ENCODE peak calls at places on chromosomes 6 and 20, in ten cellular contexts. One of them, this sample, is unnamed.

GRCh38 chr6:19554356-19555225 is 282.6 kb upstream of the ID4 start:
- DNase-seq in heart left ventricle: no peak
- DNase-seq in prostate gland: no peak
- DNase-seq in stomach: no peak
- DNase-seq in tibial artery: no peak
- DNase-seq in OCI-LY7: no peak
- DNase-seq in endothelial cell of umbilical vein: no peak
- DNase-seq in mammary epithelial cell: peak; percentile 27
- DNase-seq in psoas muscle: no peak
- DNase-seq in IMR-90: no peak
- DNase-seq in this sample: no peak

GRCh38 chr20:57678340-57678739 is 31.5 kb downstream of the PMEPA1 start:
- DNase-seq in psoas muscle: no peak
- DNase-seq in heart left ventricle: no peak
- DNase-seq in IMR-90: no peak
- DNase-seq in prostate gland: no peak
- DNase-seq in endothelial cell of umbilical vein: no peak
- DNase-seq in OCI-LY7: peak; percentile 80
- DNase-seq in tibial artery: no peak
- DNase-seq in stomach: no peak
- DNase-seq in mammary epithelial cell: no peak
- DNase-seq in this sample: no peak

GRCh38 chr6:73515204-73516101 is 5.4 kb downstream of the EEF1A1 start:
- DNase-seq in endothelial cell of umbilical vein: peak; percentile 84
- DNase-seq in IMR-90: peak; percentile 88
- DNase-seq in prostate gland: peak; percentile 65
- DNase-seq in mammary epithelial cell: peak; percentile 59
- DNase-seq in OCI-LY7: peak; percentile 80
- DNase-seq in heart left ventricle: peak; percentile 54
- DNase-seq in psoas muscle: no peak
- DNase-seq in stomach: peak; percentile 48
- DNase-seq in tibial artery: peak; percentile 54
- DNase-seq in this sample: no peak

GRCh38 chr6:56399672-56400263 is 152.4 kb upstream of the COL21A1 start:
- DNase-seq in psoas muscle: no peak
- DNase-seq in prostate gland: no peak
- DNase-seq in stomach: no peak
- DNase-seq in tibial artery: no peak
- DNase-seq in endothelial cell of umbilical vein: no peak
- DNase-seq in IMR-90: no peak
- DNase-seq in OCI-LY7: no peak
- DNase-seq in mammary epithelial cell: no peak
- DNase-seq in heart left ventricle: no peak
- DNase-seq in this sample: no peak

GRCh38 chr6:39599996-39600395 is 125.2 kb downstream of the KIF6 start:
- DNase-seq in endothelial cell of umbilical vein: no peak
- DNase-seq in mammary epithelial cell: no peak
- DNase-seq in stomach: no peak
- DNase-seq in prostate gland: no peak
- DNase-seq in psoas muscle: no peak
- DNase-seq in heart left ventricle: no peak
- DNase-seq in IMR-90: no peak
- DNase-seq in tibial artery: no peak
- DNase-seq in OCI-LY7: no peak
- DNase-seq in this sample: no peak

GRCh38 chr6:113671440-113671839 is 185.7 kb upstream of the MARCKS start:
- DNase-seq in tibial artery: peak; percentile 31
- DNase-seq in OCI-LY7: no peak
- DNase-seq in endothelial cell of umbilical vein: no peak
- DNase-seq in psoas muscle: no peak
- DNase-seq in IMR-90: peak; percentile 56
- DNase-seq in prostate gland: no peak
- DNase-seq in stomach: no peak
- DNase-seq in heart left ventricle: no peak
- DNase-seq in mammary epithelial cell: no peak
- DNase-seq in this sample: no peak

GRCh38 chr6:18513253-18513798 is 126.2 kb downstream of the RNF144B start:
- DNase-seq in prostate gland: no peak
- DNase-seq in IMR-90: no peak
- DNase-seq in mammary epithelial cell: no peak
- DNase-seq in tibial artery: no peak
- DNase-seq in psoas muscle: no peak
- DNase-seq in OCI-LY7: no peak
- DNase-seq in heart left ventricle: no peak
- DNase-seq in endothelial cell of umbilical vein: no peak
- DNase-seq in stomach: no peak
- DNase-seq in this sample: no peak

GRCh38 chr6:1390805-1391511 is 1.6 kb downstream of the FOXF2 start:
- DNase-seq in prostate gland: no peak
- DNase-seq in heart left ventricle: no peak
- DNase-seq in psoas muscle: no peak
- DNase-seq in OCI-LY7: no peak
- DNase-seq in mammary epithelial cell: no peak
- DNase-seq in stomach: no peak
- DNase-seq in tibial artery: no peak
- DNase-seq in IMR-90: peak; percentile 63
- DNase-seq in endothelial cell of umbilical vein: no peak
- DNase-seq in this sample: no peak

DNA sequence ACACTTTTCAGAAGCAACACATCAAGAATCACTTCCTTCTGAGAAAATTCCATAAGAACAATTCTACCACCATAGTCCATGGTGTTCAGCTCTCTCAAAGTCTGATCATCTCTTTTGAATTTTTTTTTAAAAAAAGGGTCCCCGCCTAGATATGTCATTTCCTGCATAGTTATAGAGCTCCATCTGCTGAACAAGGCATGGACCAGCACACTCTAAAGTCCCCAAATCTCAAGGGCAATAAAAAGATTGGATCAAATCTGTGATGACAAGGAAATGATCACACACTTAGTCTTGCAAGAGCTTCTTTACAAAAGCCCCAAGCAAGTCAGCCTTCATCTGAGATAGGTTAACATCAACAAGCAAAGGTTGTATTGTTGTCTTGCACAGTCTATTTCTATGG is 100.7 kb upstream of the STMND1 start:
- DNase-seq in stomach: no peak
- DNase-seq in mammary epithelial cell: no peak
- DNase-seq in endothelial cell of umbilical vein: no peak
- DNase-seq in psoas muscle: no peak
- DNase-seq in IMR-90: peak; percentile 17
- DNase-seq in OCI-LY7: no peak
- DNase-seq in heart left ventricle: no peak
- DNase-seq in tibial artery: no peak
- DNase-seq in prostate gland: no peak
- DNase-seq in this sample: no peak
- TF ChIP-seq CTCF in stomach: no peak
- TF ChIP-seq CTCF in mammary epithelial cell: peak; percentile 19
- TF ChIP-seq CTCF in endothelial cell of umbilical vein: no peak
- TF ChIP-seq CTCF in psoas muscle: no peak
- TF ChIP-seq CTCF in IMR-90: peak; percentile 43
- TF ChIP-seq CTCF in OCI-LY7: no peak
- TF ChIP-seq CTCF in heart left ventricle: no peak
- TF ChIP-seq CTCF in tibial artery: no peak
- TF ChIP-seq CTCF in prostate gland: no peak
- TF ChIP-seq CTCF in this sample: no peak

GRCh38 chr20:2459981-2460751 is 10.4 kb downstream of the SNRPB start:
- DNase-seq in stomach: no peak
- DNase-seq in heart left ventricle: no peak
- DNase-seq in IMR-90: no peak
- DNase-seq in endothelial cell of umbilical vein: no peak
- DNase-seq in mammary epithelial cell: no peak
- DNase-seq in psoas muscle: no peak
- DNase-seq in prostate gland: no peak
- DNase-seq in tibial artery: no peak
- DNase-seq in OCI-LY7: no peak
- DNase-seq in this sample: no peak

GRCh38 chr20:2460752-2461424 is 9.7 kb downstream of the SNRPB start:
- DNase-seq in OCI-LY7: no peak
- DNase-seq in endothelial cell of umbilical vein: no peak
- DNase-seq in mammary epithelial cell: no peak
- DNase-seq in prostate gland: no peak
- DNase-seq in tibial artery: no peak
- DNase-seq in IMR-90: no peak
- DNase-seq in stomach: no peak
- DNase-seq in heart left ventricle: no peak
- DNase-seq in psoas muscle: no peak
- DNase-seq in this sample: no peak

GRCh38 chr20:2462484-2462883 is 8.1 kb downstream of the SNRPB start:
- DNase-seq in mammary epithelial cell: no peak
- DNase-seq in prostate gland: no peak
- DNase-seq in OCI-LY7: no peak
- DNase-seq in tibial artery: no peak
- DNase-seq in stomach: no peak
- DNase-seq in psoas muscle: no peak
- DNase-seq in heart left ventricle: no peak
- DNase-seq in endothelial cell of umbilical vein: no peak
- DNase-seq in IMR-90: no peak
- DNase-seq in this sample: no peak

GRCh38 chr20:2455771-2456497 is 14.7 kb downstream of the SNRPB start:
- DNase-seq in endothelial cell of umbilical vein: no peak
- DNase-seq in prostate gland: no peak
- DNase-seq in psoas muscle: no peak
- DNase-seq in OCI-LY7: no peak
- DNase-seq in stomach: no peak
- DNase-seq in heart left ventricle: no peak
- DNase-seq in tibial artery: no peak
- DNase-seq in IMR-90: no peak
- DNase-seq in mammary epithelial cell: no peak
- DNase-seq in this sample: no peak

GRCh38 chr20:2458919-2459499 is 11.6 kb downstream of the SNRPB start:
- DNase-seq in psoas muscle: no peak
- DNase-seq in mammary epithelial cell: no peak
- DNase-seq in endothelial cell of umbilical vein: no peak
- DNase-seq in OCI-LY7: no peak
- DNase-seq in prostate gland: no peak
- DNase-seq in tibial artery: no peak
- DNase-seq in stomach: no peak
- DNase-seq in heart left ventricle: no peak
- DNase-seq in IMR-90: no peak
- DNase-seq in this sample: no peak
- H3K36me3 ChIP-seq in psoas muscle: peaks cover 30% of the 10 kb centered on the region
- H3K36me3 ChIP-seq in mammary epithelial cell: peaks cover 39% of the 10 kb centered on the region
- H3K36me3 ChIP-seq in endothelial cell of umbilical vein: peaks cover 42% of the 10 kb centered on the region
- H3K36me3 ChIP-seq in OCI-LY7: peaks cover 71% of the 10 kb centered on the region
- H3K36me3 ChIP-seq in prostate gland: peaks cover 19% of the 10 kb centered on the region
- H3K36me3 ChIP-seq in tibial artery: peaks cover 42% of the 10 kb centered on the region
- H3K36me3 ChIP-seq in stomach: peaks cover 63% of the 10 kb centered on the region
- H3K36me3 ChIP-seq in heart left ventricle: peaks cover 28% of the 10 kb centered on the region
- H3K36me3 ChIP-seq in IMR-90: peaks cover 34% of the 10 kb centered on the region
- H3K36me3 ChIP-seq in this sample: peaks cover 17% of the 10 kb centered on the region

GRCh38 chr6:157270916-157271315 is 52.4 kb downstream of the TMEM242 start:
- DNase-seq in endothelial cell of umbilical vein: no peak
- DNase-seq in IMR-90: no peak
- DNase-seq in OCI-LY7: no peak
- DNase-seq in stomach: no peak
- DNase-seq in prostate gland: no peak
- DNase-seq in heart left ventricle: no peak
- DNase-seq in mammary epithelial cell: no peak
- DNase-seq in tibial artery: no peak
- DNase-seq in psoas muscle: no peak
- DNase-seq in this sample: no peak

GRCh38 chr6:157271441-157271840 is 51.9 kb downstream of the TMEM242 start:
- DNase-seq in tibial artery: no peak
- DNase-seq in prostate gland: no peak
- DNase-seq in mammary epithelial cell: no peak
- DNase-seq in heart left ventricle: no peak
- DNase-seq in stomach: no peak
- DNase-seq in OCI-LY7: no peak
- DNase-seq in IMR-90: no peak
- DNase-seq in psoas muscle: no peak
- DNase-seq in endothelial cell of umbilical vein: no peak
- DNase-seq in this sample: no peak

GRCh38 chr6:157269261-157269794 is 54.0 kb downstream of the TMEM242 start:
- DNase-seq in endothelial cell of umbilical vein: peak; percentile 94
- DNase-seq in prostate gland: peak; percentile 18
- DNase-seq in tibial artery: peak; percentile 62
- DNase-seq in psoas muscle: peak; percentile 78
- DNase-seq in mammary epithelial cell: peak; percentile 20
- DNase-seq in stomach: peak; percentile 55
- DNase-seq in heart left ventricle: peak; percentile 87
- DNase-seq in IMR-90: peak; percentile 60
- DNase-seq in OCI-LY7: no peak
- DNase-seq in this sample: peak; percentile 68

GRCh38 chr6:157268835-157269234 is 54.5 kb downstream of the TMEM242 start:
- DNase-seq in psoas muscle: no peak
- DNase-seq in IMR-90: no peak
- DNase-seq in tibial artery: peak; percentile 13
- DNase-seq in heart left ventricle: peak; percentile 54
- DNase-seq in prostate gland: no peak
- DNase-seq in stomach: no peak
- DNase-seq in mammary epithelial cell: no peak
- DNase-seq in endothelial cell of umbilical vein: no peak
- DNase-seq in OCI-LY7: no peak
- DNase-seq in this sample: no peak

GRCh38 chr6:157270308-157270707 is 53.0 kb downstream of the TMEM242 start:
- DNase-seq in psoas muscle: no peak
- DNase-seq in endothelial cell of umbilical vein: no peak
- DNase-seq in prostate gland: no peak
- DNase-seq in tibial artery: no peak
- DNase-seq in mammary epithelial cell: no peak
- DNase-seq in IMR-90: no peak
- DNase-seq in stomach: no peak
- DNase-seq in OCI-LY7: no peak
- DNase-seq in heart left ventricle: no peak
- DNase-seq in this sample: no peak
- H3K4me1 ChIP-seq in psoas muscle: peaks cover 16% of the 10 kb centered on the region
- H3K4me1 ChIP-seq in endothelial cell of umbilical vein: peaks cover 19% of the 10 kb centered on the region
- H3K4me1 ChIP-seq in prostate gland: peaks cover 4% of the 10 kb centered on the region
- H3K4me1 ChIP-seq in tibial artery: no peaks in the 10 kb centered on the region
- H3K4me1 ChIP-seq in mammary epithelial cell: peaks cover 7% of the 10 kb centered on the region
- H3K4me1 ChIP-seq in IMR-90: peaks cover 8% of the 10 kb centered on the region
- H3K4me1 ChIP-seq in stomach: peaks cover 24% of the 10 kb centered on the region
- H3K4me1 ChIP-seq in OCI-LY7: peaks cover 20% of the 10 kb centered on the region
- H3K4me1 ChIP-seq in heart left ventricle: peaks cover 5% of the 10 kb centered on the region
- H3K4me1 ChIP-seq in this sample: peaks cover 7% of the 10 kb centered on the region

GRCh38 chr20:62835931-62836861 is 19.3 kb downstream of the COL9A3 start:
- DNase-seq in endothelial cell of umbilical vein: no peak
- DNase-seq in prostate gland: no peak
- DNase-seq in heart left ventricle: no peak
- DNase-seq in IMR-90: peak; percentile 50
- DNase-seq in stomach: no peak
- DNase-seq in mammary epithelial cell: no peak
- DNase-seq in OCI-LY7: no peak
- DNase-seq in tibial artery: no peak
- DNase-seq in psoas muscle: peak; percentile 56
- DNase-seq in this sample: peak; percentile 11

GRCh38 chr20:62837790-62838458 is 21.1 kb downstream of the COL9A3 start:
- DNase-seq in stomach: peak; percentile 81
- DNase-seq in endothelial cell of umbilical vein: no peak
- DNase-seq in prostate gland: peak; percentile 90
- DNase-seq in tibial artery: no peak
- DNase-seq in heart left ventricle: peak; percentile 22
- DNase-seq in IMR-90: no peak
- DNase-seq in OCI-LY7: no peak
- DNase-seq in psoas muscle: peak; percentile 50
- DNase-seq in mammary epithelial cell: no peak
- DNase-seq in this sample: peak; percentile 95

GRCh38 chr20:62832951-62833391 is 16.1 kb downstream of the COL9A3 start:
- DNase-seq in heart left ventricle: no peak
- DNase-seq in stomach: peak; percentile 67
- DNase-seq in endothelial cell of umbilical vein: no peak
- DNase-seq in mammary epithelial cell: no peak
- DNase-seq in OCI-LY7: no peak
- DNase-seq in IMR-90: no peak
- DNase-seq in tibial artery: no peak
- DNase-seq in psoas muscle: no peak
- DNase-seq in prostate gland: no peak
- DNase-seq in this sample: peak; percentile 36

GRCh38 chr20:62837091-62837490 is 20.2 kb downstream of the COL9A3 start:
- DNase-seq in heart left ventricle: no peak
- DNase-seq in mammary epithelial cell: no peak
- DNase-seq in IMR-90: no peak
- DNase-seq in prostate gland: no peak
- DNase-seq in endothelial cell of umbilical vein: no peak
- DNase-seq in stomach: no peak
- DNase-seq in psoas muscle: no peak
- DNase-seq in OCI-LY7: no peak
- DNase-seq in tibial artery: no peak
- DNase-seq in this sample: no peak

GRCh38 chr20:62834967-62835730 is 18.3 kb downstream of the COL9A3 start:
- DNase-seq in IMR-90: no peak
- DNase-seq in psoas muscle: no peak
- DNase-seq in stomach: no peak
- DNase-seq in mammary epithelial cell: no peak
- DNase-seq in tibial artery: no peak
- DNase-seq in heart left ventricle: no peak
- DNase-seq in prostate gland: no peak
- DNase-seq in endothelial cell of umbilical vein: no peak
- DNase-seq in OCI-LY7: no peak
- DNase-seq in this sample: peak; percentile 25
- TF ChIP-seq CTCF in IMR-90: no peak
- TF ChIP-seq CTCF in psoas muscle: no peak
- TF ChIP-seq CTCF in stomach: no peak
- TF ChIP-seq CTCF in mammary epithelial cell: no peak
- TF ChIP-seq CTCF in tibial artery: no peak
- TF ChIP-seq CTCF in heart left ventricle: no peak
- TF ChIP-seq CTCF in prostate gland: no peak
- TF ChIP-seq CTCF in endothelial cell of umbilical vein: no peak
- TF ChIP-seq CTCF in OCI-LY7: no peak
- TF ChIP-seq CTCF in this sample: no peak